ENCODE peak calls at places on chromosomes 2 and 18, in nine cellular contexts. One of them, this sample, is unnamed.

GRCh38 chr2:237907144-237907543 is 47.7 kb downstream of the RAMP1 start:
- DNase-seq in PC-9: no peak
- DNase-seq in mammary epithelial cell: no peak
- DNase-seq in GM23248: no peak
- DNase-seq in endothelial cell of umbilical vein: no peak
- DNase-seq in GM12878: no peak
- DNase-seq in astrocyte: no peak
- DNase-seq in fibroblast of lung: no peak
- DNase-seq in neural progenitor cell: no peak
- DNase-seq in this sample: no peak

GRCh38 chr2:146523218-146523617 is 1321.6 kb upstream of the ACVR2A start:
- DNase-seq in GM23248: peak
- DNase-seq in GM12878: no peak
- DNase-seq in endothelial cell of umbilical vein: peak
- DNase-seq in neural progenitor cell: no peak
- DNase-seq in astrocyte: no peak
- DNase-seq in mammary epithelial cell: no peak
- DNase-seq in PC-9: no peak
- DNase-seq in fibroblast of lung: peak
- DNase-seq in this sample: no peak

GRCh38 chr18:12278153-12278764 is 24.1 kb downstream of the CIDEA start:
- DNase-seq in fibroblast of lung: no peak
- DNase-seq in mammary epithelial cell: peak
- DNase-seq in endothelial cell of umbilical vein: no peak
- DNase-seq in GM12878: no peak
- DNase-seq in GM23248: peak
- DNase-seq in PC-9: no peak
- DNase-seq in neural progenitor cell: peak
- DNase-seq in astrocyte: no peak
- DNase-seq in this sample: no peak

GRCh38 chr2:60416221-60417008 is 137.0 kb downstream of the BCL11A start:
- DNase-seq in GM12878: no peak
- DNase-seq in fibroblast of lung: no peak
- DNase-seq in endothelial cell of umbilical vein: no peak
- DNase-seq in GM23248: peak
- DNase-seq in PC-9: no peak
- DNase-seq in mammary epithelial cell: peak
- DNase-seq in neural progenitor cell: no peak
- DNase-seq in astrocyte: no peak
- DNase-seq in this sample: no peak

GRCh38 chr2:228705331-228705730 is 523.8 kb upstream of the SPHKAP start:
- DNase-seq in GM12878: no peak
- DNase-seq in endothelial cell of umbilical vein: no peak
- DNase-seq in fibroblast of lung: no peak
- DNase-seq in mammary epithelial cell: no peak
- DNase-seq in GM23248: no peak
- DNase-seq in neural progenitor cell: peak
- DNase-seq in astrocyte: no peak
- DNase-seq in PC-9: no peak
- DNase-seq in this sample: no peak

GRCh38 chr2:222318712-222319575 is 20.1 kb upstream of the PAX3 start:
- DNase-seq in GM12878: no peak
- DNase-seq in endothelial cell of umbilical vein: no peak
- DNase-seq in PC-9: peak
- DNase-seq in GM23248: peak
- DNase-seq in neural progenitor cell: peak
- DNase-seq in mammary epithelial cell: no peak
- DNase-seq in astrocyte: no peak
- DNase-seq in fibroblast of lung: peak
- DNase-seq in this sample: no peak

GRCh38 chr2:28452534-28453081 is 43.3 kb upstream of the PLB1 start:
- DNase-seq in GM12878: no peak
- DNase-seq in GM23248: peak
- DNase-seq in mammary epithelial cell: no peak
- DNase-seq in neural progenitor cell: peak
- DNase-seq in PC-9: no peak
- DNase-seq in astrocyte: no peak
- DNase-seq in endothelial cell of umbilical vein: peak
- DNase-seq in fibroblast of lung: peak
- DNase-seq in this sample: no peak

GRCh38 chr2:158103358-158104021 is 1.8 kb downstream of the UPP2 start:
- DNase-seq in neural progenitor cell: peak
- DNase-seq in mammary epithelial cell: no peak
- DNase-seq in GM23248: peak
- DNase-seq in PC-9: no peak
- DNase-seq in endothelial cell of umbilical vein: no peak
- DNase-seq in fibroblast of lung: no peak
- DNase-seq in GM12878: no peak
- DNase-seq in astrocyte: no peak
- DNase-seq in this sample: no peak

GRCh38 chr2:177758591-177759371 is 313.8 kb downstream of the PDE11A start:
- DNase-seq in neural progenitor cell: peak
- DNase-seq in PC-9: no peak
- DNase-seq in fibroblast of lung: peak
- DNase-seq in GM23248: peak
- DNase-seq in endothelial cell of umbilical vein: peak
- DNase-seq in mammary epithelial cell: no peak
- DNase-seq in GM12878: no peak
- DNase-seq in astrocyte: peak
- DNase-seq in this sample: no peak

GRCh38 chr2:46277470-46278190 is 19.6 kb upstream of the EPAS1 start:
- DNase-seq in neural progenitor cell: no peak
- DNase-seq in fibroblast of lung: no peak
- DNase-seq in mammary epithelial cell: peak
- DNase-seq in GM23248: peak
- DNase-seq in GM12878: no peak
- DNase-seq in astrocyte: no peak
- DNase-seq in endothelial cell of umbilical vein: peak
- DNase-seq in PC-9: no peak
- DNase-seq in this sample: no peak

GRCh38 chr2:232097758-232098157 is 136.2 kb downstream of the DIS3L2 start:
- DNase-seq in neural progenitor cell: no peak
- DNase-seq in mammary epithelial cell: no peak
- DNase-seq in GM12878: no peak
- DNase-seq in fibroblast of lung: no peak
- DNase-seq in astrocyte: no peak
- DNase-seq in endothelial cell of umbilical vein: no peak
- DNase-seq in GM23248: no peak
- DNase-seq in PC-9: no peak
- DNase-seq in this sample: no peak

GRCh38 chr2:5042666-5043440 is 649.3 kb upstream of the SOX11 start:
- DNase-seq in GM23248: no peak
- DNase-seq in fibroblast of lung: no peak
- DNase-seq in astrocyte: no peak
- DNase-seq in PC-9: no peak
- DNase-seq in neural progenitor cell: no peak
- DNase-seq in endothelial cell of umbilical vein: no peak
- DNase-seq in GM12878: no peak
- DNase-seq in mammary epithelial cell: peak
- DNase-seq in this sample: no peak

GRCh38 chr18:48905541-48905940 is 45.2 kb downstream of the SMAD7 start:
- DNase-seq in astrocyte: no peak
- DNase-seq in neural progenitor cell: no peak
- DNase-seq in fibroblast of lung: no peak
- DNase-seq in GM23248: peak
- DNase-seq in PC-9: no peak
- DNase-seq in GM12878: no peak
- DNase-seq in endothelial cell of umbilical vein: no peak
- DNase-seq in mammary epithelial cell: peak
- DNase-seq in this sample: no peak

GRCh38 chr18:14944838-14945237 is 196.9 kb downstream of the ANKRD30B start:
- DNase-seq in mammary epithelial cell: no peak
- DNase-seq in fibroblast of lung: no peak
- DNase-seq in endothelial cell of umbilical vein: no peak
- DNase-seq in GM12878: no peak
- DNase-seq in neural progenitor cell: no peak
- DNase-seq in PC-9: no peak
- DNase-seq in astrocyte: no peak
- DNase-seq in GM23248: no peak
- DNase-seq in this sample: no peak

GRCh38 chr2:37982147-37982582 is 57.1 kb downstream of the RMDN2 start:
- DNase-seq in neural progenitor cell: peak
- DNase-seq in PC-9: peak
- DNase-seq in endothelial cell of umbilical vein: peak
- DNase-seq in GM23248: peak
- DNase-seq in mammary epithelial cell: peak
- DNase-seq in fibroblast of lung: peak
- DNase-seq in GM12878: peak
- DNase-seq in astrocyte: peak
- DNase-seq in this sample: peak

GRCh38 chr2:67050621-67051020 is 346.5 kb upstream of the ETAA1 start:
- DNase-seq in neural progenitor cell: no peak
- DNase-seq in PC-9: no peak
- DNase-seq in mammary epithelial cell: no peak
- DNase-seq in GM23248: peak
- DNase-seq in fibroblast of lung: no peak
- DNase-seq in endothelial cell of umbilical vein: no peak
- DNase-seq in astrocyte: no peak
- DNase-seq in GM12878: no peak
- DNase-seq in this sample: no peak

GRCh38 chr2:135997380-135997779 is 12.0 kb upstream of the DARS1 start:
- DNase-seq in neural progenitor cell: peak
- DNase-seq in PC-9: no peak
- DNase-seq in GM12878: no peak
- DNase-seq in fibroblast of lung: no peak
- DNase-seq in GM23248: no peak
- DNase-seq in endothelial cell of umbilical vein: no peak
- DNase-seq in astrocyte: no peak
- DNase-seq in mammary epithelial cell: no peak
- DNase-seq in this sample: no peak

GRCh38 chr2:169507698-169508097 is 1.8 kb upstream of the KLHL41 start:
- DNase-seq in GM23248: peak
- DNase-seq in mammary epithelial cell: peak
- DNase-seq in endothelial cell of umbilical vein: peak
- DNase-seq in neural progenitor cell: no peak
- DNase-seq in GM12878: no peak
- DNase-seq in PC-9: peak
- DNase-seq in fibroblast of lung: peak
- DNase-seq in astrocyte: peak
- DNase-seq in this sample: no peak

GRCh38 chr2:43175187-43175490 is 51.3 kb downstream of the ZFP36L2 start:
- DNase-seq in endothelial cell of umbilical vein: no peak
- DNase-seq in fibroblast of lung: peak
- DNase-seq in mammary epithelial cell: peak
- DNase-seq in PC-9: peak
- DNase-seq in GM12878: no peak
- DNase-seq in astrocyte: peak
- DNase-seq in GM23248: peak
- DNase-seq in neural progenitor cell: peak
- DNase-seq in this sample: no peak
- H3K27ac ChIP-seq in endothelial cell of umbilical vein: peak
- H3K27ac ChIP-seq in fibroblast of lung: no peak
- H3K27ac ChIP-seq in mammary epithelial cell: no peak
- H3K27ac ChIP-seq in PC-9: no peak
- H3K27ac ChIP-seq in GM12878: peak
- H3K27ac ChIP-seq in astrocyte: no peak
- H3K27ac ChIP-seq in GM23248: no peak
- H3K27ac ChIP-seq in neural progenitor cell: no peak
- H3K27ac ChIP-seq in this sample: no peak

GRCh38 chr2:108447947-108448677 is 894 bp upstream of the GCC2 start:
- DNase-seq in neural progenitor cell: no peak
- DNase-seq in mammary epithelial cell: no peak
- DNase-seq in fibroblast of lung: no peak
- DNase-seq in GM23248: no peak
- DNase-seq in PC-9: no peak
- DNase-seq in endothelial cell of umbilical vein: no peak
- DNase-seq in astrocyte: no peak
- DNase-seq in GM12878: no peak
- DNase-seq in this sample: no peak
- H3K4me3 ChIP-seq in neural progenitor cell: peak
- H3K4me3 ChIP-seq in mammary epithelial cell: peak
- H3K4me3 ChIP-seq in fibroblast of lung: peak
- H3K4me3 ChIP-seq in GM23248: peak
- H3K4me3 ChIP-seq in PC-9: peak
- H3K4me3 ChIP-seq in endothelial cell of umbilical vein: peak
- H3K4me3 ChIP-seq in astrocyte: peak
- H3K4me3 ChIP-seq in GM12878: peak
- H3K4me3 ChIP-seq in this sample: peak

GRCh38 chr2:70901235-70902066 is 34.2 kb upstream of the ATP6V1B1 start:
- DNase-seq in neural progenitor cell: peak
- DNase-seq in astrocyte: peak
- DNase-seq in GM12878: no peak
- DNase-seq in PC-9: no peak
- DNase-seq in GM23248: peak
- DNase-seq in endothelial cell of umbilical vein: peak
- DNase-seq in fibroblast of lung: peak
- DNase-seq in mammary epithelial cell: no peak
- DNase-seq in this sample: no peak

GRCh38 chr2:70902067-70902442 is 33.6 kb upstream of the ATP6V1B1 start:
- DNase-seq in mammary epithelial cell: no peak
- DNase-seq in PC-9: peak
- DNase-seq in neural progenitor cell: no peak
- DNase-seq in fibroblast of lung: peak
- DNase-seq in GM23248: no peak
- DNase-seq in endothelial cell of umbilical vein: no peak
- DNase-seq in GM12878: no peak
- DNase-seq in astrocyte: peak
- DNase-seq in this sample: no peak

GRCh38 chr2:70903171-70903570 is 32.5 kb upstream of the ATP6V1B1 start:
- DNase-seq in GM12878: no peak
- DNase-seq in PC-9: no peak
- DNase-seq in astrocyte: no peak
- DNase-seq in mammary epithelial cell: no peak
- DNase-seq in neural progenitor cell: no peak
- DNase-seq in endothelial cell of umbilical vein: no peak
- DNase-seq in GM23248: no peak
- DNase-seq in fibroblast of lung: no peak
- DNase-seq in this sample: no peak

GRCh38 chr2:70903641-70904340 is 31.9 kb upstream of the ATP6V1B1 start:
- DNase-seq in PC-9: no peak
- DNase-seq in GM23248: no peak
- DNase-seq in fibroblast of lung: no peak
- DNase-seq in endothelial cell of umbilical vein: no peak
- DNase-seq in mammary epithelial cell: no peak
- DNase-seq in GM12878: no peak
- DNase-seq in astrocyte: no peak
- DNase-seq in neural progenitor cell: peak
- DNase-seq in this sample: no peak

DNA sequence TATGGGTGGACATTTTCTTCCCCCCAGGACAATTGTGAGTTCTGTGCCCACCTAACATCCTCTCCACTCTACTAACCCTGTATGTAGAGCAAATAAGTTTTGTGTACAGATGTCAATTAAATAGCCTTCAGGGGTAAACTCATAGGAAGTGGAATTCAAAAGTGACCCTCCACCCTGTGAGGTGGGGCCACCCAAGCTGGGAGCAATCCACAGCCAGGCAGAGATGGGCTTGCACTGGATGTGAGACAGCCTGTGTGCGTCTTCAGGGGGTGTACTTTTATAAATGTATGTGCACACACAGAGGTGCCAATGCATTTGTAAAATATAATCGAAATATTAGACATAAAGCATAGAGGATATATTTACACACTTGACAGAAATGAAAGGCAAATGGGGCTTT is 33.1 kb upstream of the ATP6V1B1 start:
- DNase-seq in GM23248: no peak
- DNase-seq in astrocyte: no peak
- DNase-seq in neural progenitor cell: no peak
- DNase-seq in PC-9: no peak
- DNase-seq in GM12878: no peak
- DNase-seq in mammary epithelial cell: no peak
- DNase-seq in endothelial cell of umbilical vein: no peak
- DNase-seq in fibroblast of lung: no peak
- DNase-seq in this sample: no peak
- TF ChIP-seq EZH2 in GM23248: no peak
- TF ChIP-seq EZH2 in astrocyte: no peak
- TF ChIP-seq EZH2 in neural progenitor cell: no peak
- TF ChIP-seq EZH2 in PC-9: no peak
- TF ChIP-seq EZH2 in GM12878: no peak
- TF ChIP-seq EZH2 in mammary epithelial cell: no peak
- TF ChIP-seq EZH2 in endothelial cell of umbilical vein: no peak
- TF ChIP-seq EZH2 in fibroblast of lung: no peak
- TF ChIP-seq EZH2 in this sample: no peak

GRCh38 chr2:70081221-70081620 is 6.1 kb upstream of the PCBP1 start:
- DNase-seq in PC-9: no peak
- DNase-seq in GM23248: no peak
- DNase-seq in mammary epithelial cell: no peak
- DNase-seq in GM12878: no peak
- DNase-seq in astrocyte: no peak
- DNase-seq in endothelial cell of umbilical vein: no peak
- DNase-seq in fibroblast of lung: no peak
- DNase-seq in neural progenitor cell: no peak
- DNase-seq in this sample: no peak
- H3K27ac ChIP-seq in PC-9: no peak
- H3K27ac ChIP-seq in GM23248: no peak
- H3K27ac ChIP-seq in mammary epithelial cell: peak
- H3K27ac ChIP-seq in GM12878: peak
- H3K27ac ChIP-seq in astrocyte: no peak
- H3K27ac ChIP-seq in endothelial cell of umbilical vein: no peak
- H3K27ac ChIP-seq in fibroblast of lung: no peak
- H3K27ac ChIP-seq in neural progenitor cell: no peak
- H3K27ac ChIP-seq in this sample: no peak